ENCODE peak calls at places on chromosome 14, in six cellular contexts. Z is activated CD4-positive, alpha-beta T cell treated with anti-CD3 and anti-CD28 coated beads, Interleukin-2, amount 10 ng/mL, durations not matched to agents 7 days and 5 days; E is stimulated activated naive B cell treated with anti-CD40 and anti-IgM and Interleukin-4, amounts not matched to agents 10 μg/mL and 1 μg/mL and 100 μg/mL, for 72 hours; P is fibroblast of lung; J is naive B cell; N is CD4-positive, alpha-beta memory T cell. U is an unnamed sample.

GRCh38 chr14:99512571-99513182 is 31.5 kb downstream of the CCNK start:
- DNase-seq in Z (no peak), E (no peak), P (no peak), J (no peak), N (no peak), U (no peak)

GRCh38 chr14:68970096-68970612 is 8.9 kb downstream of the ACTN1 start:
- DNase-seq in Z (peak), E (no peak), P (no peak), J (no peak), N (peak), U (peak)

GRCh38 chr14:95305145-95305544 is 14.6 kb downstream of the CLMN start:
- DNase-seq in Z (no peak), E (no peak), P (no peak), J (no peak), N (no peak), U (no peak)

GRCh38 chr14:73264080-73264895 is 27.0 kb downstream of the PAPLN start:
- DNase-seq in Z (no peak), E (no peak), P (no peak), J (no peak), N (no peak), U (no peak)

GRCh38 chr14:56782701-56783100 is 27.6 kb downstream of the OTX2 start:
- DNase-seq in Z (no peak), E (no peak), P (no peak), J (no peak), N (no peak), U (no peak)

GRCh38 chr14:34093878-34094277 is 143.0 kb upstream of the EGLN3 start:
- DNase-seq in Z (peak), E (no peak), P (no peak), J (no peak), N (peak), U (peak)

GRCh38 chr14:24339284-24340151 is at the start of gene RIPK3:
- DNase-seq in Z (peak), E (peak), P (no peak), J (peak), N (peak), U (peak)

GRCh38 chr14:60563113-60563512 is 54.2 kb downstream of the SIX6 start:
- DNase-seq in Z (no peak), E (no peak), P (peak), J (no peak), N (no peak), U (no peak)

GRCh38 chr14:65910108-65910507 is 497.6 kb downstream of the FUT8 start:
- DNase-seq in Z (no peak), E (no peak), P (peak), J (no peak), N (no peak), U (no peak)

GRCh38 chr14:74902941-74903705 is 19.9 kb downstream of the RPS6KL1 start:
- DNase-seq in Z (no peak), E (no peak), P (no peak), J (no peak), N (no peak), U (no peak)

GRCh38 chr14:89748004-89748403 is 206.5 kb downstream of the EFCAB11 start:
- DNase-seq in Z (no peak), E (no peak), P (peak), J (no peak), N (no peak), U (no peak)

GRCh38 chr14:24117179-24117578 is 2.4 kb upstream of the NRL start:
- DNase-seq in Z (no peak), E (no peak), P (no peak), J (no peak), N (no peak), U (no peak)

GRCh38 chr14:80570930-80571298 is 359.6 kb upstream of the DIO2 start:
- DNase-seq in Z (no peak), E (no peak), P (no peak), J (no peak), N (no peak), U (no peak)

GRCh38 chr14:104254735-104255400 is 116.5 kb downstream of the KIF26A start:
- DNase-seq in Z (no peak), E (no peak), P (no peak), J (no peak), N (no peak), U (no peak)

GRCh38 chr14:95291859-95292542 is 27.7 kb downstream of the CLMN start:
- DNase-seq in Z (no peak), E (peak), P (peak), J (peak), N (no peak), U (no peak)

GRCh38 chr14:36256131-36256801 is 64.2 kb downstream of the MBIP start:
- DNase-seq in Z (no peak), E (no peak), P (peak), J (no peak), N (no peak), U (no peak)

GRCh38 chr14:56004807-56005579 is 113.2 kb upstream of the PELI2 start:
- DNase-seq in Z (peak), E (peak), P (peak), J (no peak), N (peak), U (peak)

GRCh38 chr14:96309128-96309906 is 53.3 kb downstream of the BDKRB1 start:
- DNase-seq in Z (no peak), E (no peak), P (no peak), J (no peak), N (no peak), U (no peak)

GRCh38 chr14:26839481-26839880 is 241.6 kb upstream of the NOVA1 start:
- DNase-seq in Z (no peak), E (no peak), P (peak), J (no peak), N (no peak), U (no peak)

U was measured in activated CD8-positive, alpha-beta T cell treated with anti-CD3 and anti-CD28 coated beads, Interleukin-2, amount 10 ng/mL, durations not matched to agents 7 days and 5 days.